ENCODE peak calls at places on chromosome 17, in six cellular contexts. Y is upper lobe of right lung, S is psoas muscle, N is suprapubic skin, E is esophagus squamous epithelium, J is H1. K is an unnamed sample. For H3K27me3, the result is how much of the 10 kb centered on the place peaks cover.

GRCh38 chr17:40539711-40540411 is 25.4 kb downstream of the CCR7 start:
- DNase-seq in Y (peak), S (no peak), N (no peak), E (no peak), J (no peak), K (no peak)

GRCh38 chr17:74037320-74037719 is 166.2 kb upstream of the RPL38 start:
- DNase-seq in Y (no peak), S (no peak), N (no peak), E (no peak), J (no peak), K (no peak)

GRCh38 chr17:54694287-54694887 is 206.3 kb upstream of the TOM1L1 start:
- DNase-seq in Y (no peak), S (no peak), N (no peak), E (no peak), J (no peak), K (no peak)

GRCh38 chr17:74045608-74046007 is 157.9 kb upstream of the RPL38 start:
- DNase-seq in Y (no peak), S (no peak), N (no peak), E (no peak), J (no peak), K (no peak)

GRCh38 chr17:57117798-57118197 is 32.8 kb downstream of the AKAP1 start:
- DNase-seq in Y (no peak), S (no peak), N (no peak), E (no peak), J (no peak), K (no peak)

GRCh38 chr17:38341035-38341721 is 2.6 kb downstream of the GPR179 start:
- DNase-seq in Y (peak), S (peak), N (no peak), E (no peak), J (no peak), K (no peak)

GRCh38 chr17:61729690-61730268 is 133.5 kb downstream of the BRIP1 start:
- DNase-seq in Y (no peak), S (no peak), N (no peak), E (no peak), J (no peak), K (no peak)

GRCh38 chr17:66654341-66654740 is 180.6 kb upstream of the CACNG5 start:
- DNase-seq in Y (no peak), S (no peak), N (no peak), E (no peak), J (no peak), K (no peak)

GRCh38 chr17:27319536-27320221 is 25.8 kb downstream of the WSB1 start:
- DNase-seq in Y (peak), S (peak), N (no peak), E (no peak), J (peak), K (no peak)

GRCh38 chr17:68100000-68100641 is 64.6 kb downstream of the KPNA2 start:
- DNase-seq in Y (no peak), S (no peak), N (no peak), E (no peak), J (no peak), K (no peak)

GRCh38 chr17:40922239-40922638 is 15.2 kb downstream of the KRT23 start:
- DNase-seq in Y (no peak), S (peak), N (no peak), E (no peak), J (no peak), K (no peak)

GRCh38 chr17:61261001-61261587 is 138.5 kb upstream of the TBX2 start:
- DNase-seq in Y (no peak), S (no peak), N (no peak), E (no peak), J (no peak), K (no peak)

GRCh38 chr17:80246266-80246681 is 14.4 kb upstream of the RNF213 start:
- DNase-seq in Y (no peak), S (no peak), N (no peak), E (no peak), J (no peak), K (no peak)

GRCh38 chr17:57761887-57762286 is 16.8 kb upstream of the CCDC182 start:
- DNase-seq in Y (no peak), S (no peak), N (no peak), E (no peak), J (no peak), K (no peak)

GRCh38 chr17:75506888-75507287 is 8.4 kb downstream of the CASKIN2 start:
- DNase-seq in Y (no peak), S (no peak), N (no peak), E (no peak), J (no peak), K (no peak)

GRCh38 chr17:2084129-2084765 is 29.3 kb downstream of the HIC1 start:
- DNase-seq in Y (no peak), S (peak), N (no peak), E (no peak), J (no peak), K (no peak)

GRCh38 chr17:27868565-27868964 is 24.6 kb downstream of the LYRM9 start:
- DNase-seq in Y (no peak), S (no peak), N (no peak), E (no peak), J (no peak), K (no peak)

GRCh38 chr17:18925187-18925586 is 26.8 kb upstream of the SLC5A10 start:
- DNase-seq in Y (no peak), S (no peak), N (no peak), E (no peak), J (no peak), K (no peak)

GRCh38 chr17:31488264-31488981 is 96.9 kb downstream of the RAB11FIP4 start:
- DNase-seq in Y (peak), S (no peak), N (no peak), E (no peak), J (no peak), K (peak)

GRCh38 chr17:27919120-27919519 is 26.0 kb upstream of the LYRM9 start:
- DNase-seq in Y (no peak), S (no peak), N (no peak), E (no peak), J (no peak), K (no peak)

GRCh38 chr17:83131268-83132011 is 52.0 kb downstream of the METRNL start:
- DNase-seq in Y (peak), S (no peak), N (peak), E (no peak), J (no peak), K (no peak)

GRCh38 chr17:37494401-37494831 is 4.7 kb downstream of the DUSP14 start:
- DNase-seq in Y (no peak), S (no peak), N (no peak), E (no peak), J (no peak), K (no peak)

GRCh38 chr17:77821114-77821513 is 137.4 kb upstream of the TNRC6C start:
- DNase-seq in Y (no peak), S (no peak), N (no peak), E (no peak), J (no peak), K (no peak)

GRCh38 chr17:72578817-72579470 is 458.1 kb downstream of the SOX9 start:
- DNase-seq in Y (no peak), S (no peak), N (no peak), E (no peak), J (no peak), K (no peak)
- H3K27ac ChIP-seq in Y (no peak), S (no peak), N (no peak), E (no peak), J (no peak), K (no peak)

GRCh38 chr17:9003355-9004131 is 17.8 kb upstream of the NTN1 start:
- DNase-seq in Y (no peak), S (no peak), N (no peak), E (no peak), J (peak), K (no peak)

GRCh38 chr17:9004132-9004960 is 17.0 kb upstream of the NTN1 start:
- DNase-seq in Y (no peak), S (no peak), N (no peak), E (no peak), J (peak), K (no peak)

GRCh38 chr17:9001539-9001938 is 19.8 kb upstream of the NTN1 start:
- DNase-seq in Y (no peak), S (no peak), N (no peak), E (no peak), J (no peak), K (no peak)

GRCh38 chr17:9002610-9003354 is 18.5 kb upstream of the NTN1 start:
- DNase-seq in Y (no peak), S (peak), N (no peak), E (no peak), J (peak), K (no peak)

DNA sequence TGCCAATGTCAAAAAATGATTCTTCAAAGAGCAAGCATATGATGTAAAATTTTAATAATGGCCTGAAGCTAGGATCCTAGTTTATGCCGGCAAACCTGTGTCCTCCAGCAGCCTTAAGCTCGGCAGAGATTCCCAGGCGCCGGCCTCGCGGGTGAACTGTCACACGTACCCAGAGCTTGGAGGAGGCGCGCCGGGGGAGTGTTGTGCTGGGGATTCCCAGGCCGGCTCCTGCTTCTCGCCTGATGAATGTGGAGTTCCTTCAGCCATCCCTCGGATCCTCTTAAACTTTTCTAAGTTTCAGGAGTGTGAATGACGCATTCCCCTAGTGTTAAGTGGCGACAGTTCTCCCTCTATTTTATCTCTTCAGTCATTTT is 19.1 kb upstream of the NTN1 start:
- DNase-seq in Y (no peak), S (no peak), N (no peak), E (no peak), J (no peak), K (no peak)
- H3K27me3 ChIP-seq in Y (half or more), S (under half), N (half or more), E (under half), J (half or more), K (half or more)

GRCh38 chr17:17767096-17767470 is 69.7 kb downstream of the SREBF1 start:
- DNase-seq in Y (no peak), S (no peak), N (no peak), E (no peak), J (no peak), K (no peak)

GRCh38 chr17:17765359-17765758 is 71.4 kb downstream of the SREBF1 start:
- DNase-seq in Y (no peak), S (no peak), N (no peak), E (no peak), J (no peak), K (no peak)

GRCh38 chr17:17767497-17768286 is 69.1 kb downstream of the SREBF1 start:
- DNase-seq in Y (no peak), S (no peak), N (no peak), E (no peak), J (no peak), K (no peak)

GRCh38 chr17:17765921-17766320 is 70.9 kb downstream of the SREBF1 start:
- DNase-seq in Y (no peak), S (no peak), N (no peak), E (no peak), J (no peak), K (no peak)

DNA sequence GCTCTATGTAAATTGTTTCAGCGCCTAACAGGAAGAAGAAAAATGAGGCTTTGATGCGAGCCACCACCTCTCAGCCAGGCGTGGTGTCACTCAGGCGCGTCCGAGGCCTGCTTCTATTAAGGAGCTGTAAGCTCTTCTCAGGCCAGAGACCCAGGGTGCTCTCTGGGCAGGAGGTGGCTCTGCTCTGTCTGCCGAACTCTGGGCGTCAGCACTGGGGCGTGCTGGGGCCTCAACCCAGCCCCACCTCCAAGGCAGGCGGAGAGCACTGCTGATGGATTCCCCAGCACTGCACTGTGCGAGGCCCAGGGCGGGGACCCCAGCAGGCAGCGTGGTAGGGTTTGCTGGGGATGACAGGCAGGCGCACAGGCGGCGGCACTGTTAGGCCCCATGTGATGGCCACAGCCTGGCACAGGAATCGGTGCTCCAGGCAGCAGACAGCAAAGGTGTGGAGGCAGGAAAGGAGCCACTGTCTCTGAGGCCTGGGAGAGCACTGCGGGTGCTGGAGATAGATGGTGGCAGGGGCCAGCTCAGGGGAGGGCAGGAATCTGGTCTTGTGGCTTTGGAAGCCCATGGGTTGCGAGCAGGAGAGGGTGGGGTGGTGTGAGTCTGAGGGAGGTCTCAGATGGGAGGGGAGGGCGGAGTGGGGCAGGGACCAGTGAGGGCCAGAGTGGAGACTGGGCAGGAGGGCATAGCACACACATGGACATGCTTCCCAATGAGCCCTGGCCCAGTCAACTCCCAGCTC is 70.3 kb downstream of the SREBF1 start:
- DNase-seq in Y (no peak), S (no peak), N (no peak), E (no peak), J (no peak), K (no peak)
- H3K27ac ChIP-seq in Y (no peak), S (no peak), N (peak), E (peak), J (no peak), K (no peak)

GRCh38 chr17:49879505-49879904 is 31.6 kb upstream of the TAC4 start:
- DNase-seq in Y (no peak), S (no peak), N (no peak), E (no peak), J (no peak), K (no peak)
- H3K27me3 ChIP-seq in Y (under half), S (under half), N (under half), E (under half), J (under half), K (under half)

GRCh38 chr17:43545383-43545632 is 832 bp downstream of the ETV4 start:
- DNase-seq in Y (no peak), S (peak), N (no peak), E (no peak), J (peak), K (no peak)
- H3K27ac ChIP-seq in Y (no peak), S (no peak), N (peak), E (peak), J (no peak), K (no peak)

DNA sequence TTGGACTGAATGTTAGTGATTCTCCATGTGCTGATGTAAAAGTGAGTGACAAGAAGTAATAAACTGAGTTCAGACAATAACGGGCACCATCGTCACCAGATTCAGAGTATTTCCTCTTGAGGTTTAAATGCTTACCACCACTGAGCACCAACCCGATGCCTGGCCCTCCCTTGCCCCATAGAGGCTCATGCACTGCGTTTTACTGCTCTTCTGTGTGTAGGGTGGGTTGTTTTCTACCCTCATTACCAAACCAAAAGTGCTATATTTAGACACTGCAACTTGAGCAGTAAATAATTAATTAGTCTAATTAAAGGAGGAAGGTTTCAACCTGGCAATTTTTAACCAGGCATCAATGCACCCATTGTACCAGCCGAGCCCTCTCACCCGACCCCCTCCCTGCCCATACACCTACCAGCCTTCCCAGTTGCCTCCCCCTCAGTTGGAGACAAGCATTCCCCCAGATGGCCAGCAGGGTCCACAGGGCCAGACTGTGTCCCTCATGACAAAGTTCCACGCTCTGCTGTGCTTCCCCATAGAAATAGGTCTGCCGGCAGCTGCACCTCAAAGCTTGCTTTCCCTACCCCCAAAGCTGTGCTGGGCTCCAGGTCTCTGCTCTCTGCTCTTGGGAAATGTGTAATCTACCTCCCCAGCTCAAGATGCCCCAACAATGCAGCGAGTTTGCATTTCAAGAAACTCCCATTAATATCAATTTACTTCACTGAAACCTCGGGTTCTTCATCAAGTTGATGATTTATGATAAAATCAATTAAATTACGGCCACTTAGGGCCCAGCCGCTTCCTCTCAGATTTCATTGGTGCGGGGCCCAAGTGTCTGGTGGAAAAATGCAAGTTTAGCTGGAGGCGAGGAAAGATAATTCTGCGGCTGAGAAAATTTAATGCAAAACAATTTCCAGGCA is 16.0 kb downstream of the HOXB4 start:
- DNase-seq in Y (no peak), S (no peak), N (no peak), E (no peak), J (no peak), K (no peak)
- H3K27me3 ChIP-seq in Y (under half), S (under half), N (under half), E (under half), J (half or more), K (under half)

GRCh38 chr17:10119203-10120112 is 78.9 kb downstream of the GAS7 start:
- DNase-seq in Y (peak), S (peak), N (no peak), E (no peak), J (no peak), K (no peak)
- H3K27ac ChIP-seq in Y (no peak), S (no peak), N (peak), E (peak), J (no peak), K (peak)

DNA sequence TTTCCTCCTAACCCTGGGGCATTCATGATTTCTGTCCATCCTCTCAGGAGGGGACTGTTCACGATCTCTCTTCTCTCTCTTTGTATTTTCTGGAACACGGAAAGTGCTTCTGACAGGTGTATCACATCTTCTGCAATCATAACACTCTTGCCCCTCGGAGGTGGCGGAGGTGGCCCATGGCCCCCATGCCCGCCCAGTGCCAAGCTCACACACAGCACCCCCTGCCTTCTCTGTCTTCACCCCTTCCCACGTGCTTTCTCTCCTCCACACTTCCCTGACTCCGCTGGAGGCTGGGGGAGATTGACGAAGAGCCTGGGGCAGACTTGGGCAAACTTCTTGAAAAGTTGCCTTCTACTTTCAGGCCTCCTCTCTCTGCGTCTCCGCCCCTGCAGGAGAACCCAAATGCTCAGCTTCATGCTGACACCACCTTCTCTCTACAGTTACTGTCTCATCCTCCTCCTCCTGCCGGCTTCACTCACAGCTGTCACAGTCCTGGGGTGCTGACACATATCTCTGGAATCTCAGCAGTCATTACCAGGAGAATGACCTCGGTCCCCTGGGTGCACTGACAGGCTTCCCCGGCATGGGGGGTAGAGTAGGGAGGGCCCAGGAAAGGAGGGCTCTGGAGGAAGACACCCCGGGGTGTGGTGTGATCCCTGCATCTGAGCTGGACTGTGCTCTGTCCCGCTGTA is 127.1 kb downstream of the ENGASE start:
- DNase-seq in Y (no peak), S (no peak), N (no peak), E (no peak), J (no peak), K (no peak)
- H3K27me3 ChIP-seq in Y (under half), S (under half), N (half or more), E (under half), J (under half), K (under half)

DNA sequence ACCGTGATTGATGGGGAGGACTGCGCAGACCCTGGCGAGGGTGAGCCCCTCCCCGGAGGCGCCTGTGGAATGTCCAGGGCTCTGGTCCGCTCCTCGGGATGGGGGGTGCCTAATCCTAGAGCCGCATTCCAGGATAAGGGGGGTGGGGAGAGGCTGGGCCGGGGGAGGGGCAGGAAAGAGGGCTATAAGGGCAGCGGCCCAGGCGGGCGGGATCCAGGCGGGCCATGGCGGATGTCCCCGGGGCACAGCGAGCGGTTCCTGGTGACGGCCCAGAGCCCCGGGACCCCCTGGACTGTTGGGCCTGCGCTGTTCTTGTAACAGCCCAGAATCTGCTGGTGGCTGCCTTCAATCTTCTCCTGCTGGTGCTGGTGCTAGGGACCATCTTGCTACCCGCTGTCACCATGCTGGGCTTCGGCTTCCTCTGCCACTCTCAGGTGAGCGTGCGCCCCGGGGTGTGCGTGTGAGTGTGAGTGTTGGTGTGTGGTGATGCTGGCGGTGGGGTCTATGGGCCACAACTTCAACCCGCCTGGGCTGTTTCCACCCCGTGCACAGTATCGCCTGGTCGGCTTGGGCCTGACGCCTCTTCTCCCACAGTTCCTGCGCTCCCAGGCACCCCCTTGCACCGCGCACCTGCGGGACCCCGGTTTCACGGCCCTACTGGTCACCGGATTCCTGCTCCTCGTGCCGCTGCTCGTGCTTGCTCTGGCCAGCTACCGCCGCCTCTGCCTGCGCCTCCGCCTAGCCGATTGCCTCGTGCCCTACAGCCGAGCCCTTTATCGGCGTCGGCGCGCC is at the start of gene TMEM88:
- DNase-seq in Y (peak), S (no peak), N (peak), E (no peak), J (peak), K (no peak)
- H3K27ac ChIP-seq in Y (peak), S (peak), N (peak), E (peak), J (no peak), K (no peak)

K was measured in CD4-positive, alpha-beta T cell.